ENCODE peak calls at places on chromosomes 5 and 9, in five cellular contexts. L is lower lobe of right lung, V is left ventricle myocardium inferior, N is AG08396, Z is tibial nerve. R is an unnamed sample.

GRCh38 chr5:120124961-120125360 is 339.1 kb upstream of the PRR16 start:
- DNase-seq in L (no peak), V (no peak), N (no peak), Z (no peak), R (no peak)

GRCh38 chr5:173919443-173919842 is 31.3 kb downstream of the CPEB4 start:
- DNase-seq in L (no peak), V (no peak), N (no peak), Z (no peak), R (no peak)

GRCh38 chr9:84659273-84659672 is 10.3 kb upstream of the NTRK2 start:
- DNase-seq in L (no peak), V (no peak), N (no peak), Z (no peak), R (no peak)

GRCh38 chr5:369151-369939 is 47.8 kb downstream of the AHRR start:
- DNase-seq in L (peak; percentile 42), V (no peak), N (peak; percentile 61), Z (no peak), R (no peak)

GRCh38 chr5:131581710-131582109 is 53.3 kb downstream of the RAPGEF6 start:
- DNase-seq in L (no peak), V (no peak), N (no peak), Z (no peak), R (no peak)

GRCh38 chr9:84857224-84857623 is 187.7 kb downstream of the NTRK2 start:
- DNase-seq in L (no peak), V (no peak), N (no peak), Z (no peak), R (no peak)

GRCh38 chr9:121483049-121483448 is 16.6 kb downstream of the GGTA1 start:
- DNase-seq in L (no peak), V (no peak), N (no peak), Z (no peak), R (no peak)

GRCh38 chr5:91643796-91644195 is 260.7 kb upstream of the ARRDC3 start:
- DNase-seq in L (no peak), V (no peak), N (no peak), Z (no peak), R (no peak)

GRCh38 chr5:172180936-172181335 is 7.1 kb downstream of the STK10 start:
- DNase-seq in L (no peak), V (no peak), N (no peak), Z (no peak), R (no peak)

GRCh38 chr9:72958485-72959266 is 5.8 kb upstream of the ALDH1A1 start:
- DNase-seq in L (no peak), V (no peak), N (no peak), Z (no peak), R (no peak)

GRCh38 chr9:34633851-34634550 is 3.6 kb downstream of the SIGMAR1 start:
- DNase-seq in L (no peak), V (peak; percentile 53), N (peak; percentile 82), Z (no peak), R (peak; percentile 70)

GRCh38 chr5:128537306-128537998 is 593 bp downstream of the FBN2 start:
- DNase-seq in L (peak; percentile 50), V (peak; percentile 23), N (peak; percentile 30), Z (no peak), R (no peak)

GRCh38 chr5:35345222-35345621 is 114.9 kb upstream of the PRLR start:
- DNase-seq in L (no peak), V (no peak), N (no peak), Z (no peak), R (peak; percentile 87)

R was measured in T47D.